ENCODE peak calls at places on chromosomes 1 and 21, in five cellular contexts. D is stimulated activated CD4-positive, alpha-beta T cell treated with anti-CD3 and anti-CD28 coated beads, Interleukin-12 subunit alpha, Interleukin-12 subunit beta, amount 100 ng/mL, for 4 hours; Q is EH; Y is amygdala; T is Calu3. I is an unnamed sample.
A peak's percentile ranks its signal among the peaks of the same experiment; 100 is the strongest.

GRCh38 chr1:222301653-222302052 is 246.3 kb downstream of the HHIPL2 start:
- DNase-seq in Q (peak; percentile 54), D (no peak), Y (no peak), T (no peak), I (no peak)

GRCh38 chr1:175889848-175890247 is 146.5 kb upstream of the TNR start:
- DNase-seq in Y (no peak), D (no peak), T (no peak), Q (no peak), I (no peak)

GRCh38 chr1:65979145-65979544 is 186.4 kb downstream of the PDE4B start:
- DNase-seq in Y (peak; percentile 58), T (peak; percentile 53), Q (no peak), D (no peak), I (peak; percentile 83)

GRCh38 chr1:21572141-21572540 is 62.9 kb downstream of the ALPL start:
- DNase-seq in T (no peak), Y (no peak), D (no peak), Q (no peak), I (no peak)

GRCh38 chr1:13699936-13700520 is at the start of gene PRDM2:
- DNase-seq in T (peak; percentile 42), Y (no peak), D (peak; percentile 63), Q (peak; percentile 55), I (peak; percentile 36)

GRCh38 chr1:203491664-203492485 is 2.1 kb upstream of the OPTC start:
- DNase-seq in T (no peak), Q (no peak), D (no peak), Y (peak; percentile 27), I (no peak)

GRCh38 chr1:117339866-117340357 is 27.3 kb upstream of the MAN1A2 start:
- DNase-seq in T (peak; percentile 29), D (no peak), Q (peak; percentile 54), Y (no peak), I (peak; percentile 81)

GRCh38 chr1:240635466-240636256 is 23.7 kb upstream of the GREM2 start:
- DNase-seq in T (no peak), D (no peak), Y (no peak), Q (peak; percentile 21), I (no peak)

GRCh38 chr1:183461350-183461749 is 10.9 kb upstream of the SMG7 start:
- DNase-seq in Q (peak; percentile 21), D (no peak), T (peak; percentile 83), Y (no peak), I (peak; percentile 17)

GRCh38 chr1:208253177-208253576 is 9.0 kb upstream of the PLXNA2 start:
- DNase-seq in Y (no peak), T (no peak), D (no peak), Q (no peak), I (peak; percentile 37)

GRCh38 chr1:234772345-234773147 is 162.6 kb upstream of the IRF2BP2 start:
- DNase-seq in D (peak; percentile 76), Q (peak; percentile 100), Y (no peak), T (peak; percentile 93), I (peak; percentile 99)

GRCh38 chr1:203342192-203342940 is 8.6 kb downstream of the FMOD start:
- DNase-seq in Q (peak; percentile 55), Y (peak; percentile 26), T (peak; percentile 64), D (peak; percentile 52), I (peak; percentile 67)

GRCh38 chr1:82759035-82759434 is 958.3 kb downstream of the ADGRL2 start:
- DNase-seq in Q (no peak), T (no peak), D (no peak), Y (no peak), I (peak; percentile 2)

GRCh38 chr21:37273440-37273839 is 6.3 kb upstream of the VPS26C start:
- DNase-seq in Y (no peak), D (no peak), Q (no peak), T (no peak), I (no peak)

I was measured in choroid plexus epithelial cell.